ENCODE peak calls at places on chromosomes 2 and 18, in six cellular contexts. C, T, K, B, X and N are unnamed samples.

GRCh38 chr18:21548647-21549046 is 51.9 kb downstream of the ESCO1 start:
- DNase-seq in C (no peak), T (no peak), K (no peak), B (no peak), X (no peak), N (no peak)

GRCh38 chr2:48600204-48600813 is 17.3 kb upstream of the GTF2A1L start:
- DNase-seq in C (peak), T (peak), K (no peak), B (peak), X (no peak), N (peak)

GRCh38 chr2:191610749-191611148 is 67.2 kb upstream of the NABP1 start:
- DNase-seq in C (no peak), T (no peak), K (no peak), B (no peak), X (no peak), N (no peak)

GRCh38 chr2:145561152-145561551 is 1041.2 kb upstream of the ZEB2 start:
- DNase-seq in C (no peak), T (no peak), K (no peak), B (no peak), X (no peak), N (no peak)

GRCh38 chr2:176147790-176148496 is 3.4 kb upstream of the HOXD4 start:
- DNase-seq in C (no peak), T (no peak), K (no peak), B (no peak), X (no peak), N (no peak)

GRCh38 chr2:138035597-138036217 is 71.4 kb downstream of the HNMT start:
- DNase-seq in C (no peak), T (no peak), K (no peak), B (no peak), X (no peak), N (no peak)

GRCh38 chr18:55096261-55097026 is 137.2 kb upstream of the CCDC68 start:
- DNase-seq in C (peak), T (peak), K (peak), B (peak), X (no peak), N (peak)

GRCh38 chr2:189086710-189087109 is 92.9 kb downstream of the COL5A2 start:
- DNase-seq in C (no peak), T (peak), K (no peak), B (no peak), X (no peak), N (no peak)

GRCh38 chr2:108619916-108620620 is 85.8 kb downstream of the LIMS1 start:
- DNase-seq in C (no peak), T (no peak), K (no peak), B (no peak), X (no peak), N (no peak)

GRCh38 chr18:12305930-12306629 is 2.0 kb upstream of the TUBB6 start:
- DNase-seq in C (peak), T (peak), K (no peak), B (no peak), X (no peak), N (no peak)

GRCh38 chr18:805755-806110 is 6.3 kb downstream of the YES1 start:
- DNase-seq in C (peak), T (no peak), K (no peak), B (no peak), X (peak), N (no peak)
- TF ChIP-seq SMC3 in C (no peak), T (no peak), K (no peak), B (no peak), X (no peak), N (no peak)

GRCh38 chr18:5294113-5294617 is 1.4 kb downstream of the ZBTB14 start:
- DNase-seq in C (peak), T (peak), K (no peak), B (peak), X (no peak), N (no peak)
- TF ChIP-seq SMC3 in C (no peak), T (no peak), K (no peak), B (no peak), X (no peak), N (no peak)

DNA sequence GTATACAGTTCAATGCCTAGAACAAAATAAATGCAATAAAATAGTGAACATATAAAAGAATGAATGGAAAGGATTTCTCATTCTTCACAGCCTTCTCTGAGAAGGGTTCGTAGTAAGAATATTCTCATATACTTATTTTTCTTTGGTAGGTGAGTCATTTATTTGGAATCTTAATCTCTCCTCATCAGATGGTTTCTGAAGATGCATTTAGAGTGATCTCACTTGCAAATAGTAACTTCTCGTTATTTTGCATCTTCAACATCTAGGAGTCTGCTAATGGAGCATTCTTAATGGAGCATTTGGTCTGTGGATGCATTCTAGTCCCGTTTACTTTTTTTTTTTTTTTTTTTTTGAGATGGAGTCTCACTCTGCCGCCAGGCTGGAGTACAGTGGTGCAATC is 3.9 kb downstream of the UBXN4 start:
- DNase-seq in C (no peak), T (peak), K (no peak), B (no peak), X (no peak), N (no peak)
- TF ChIP-seq SMC3 in C (no peak), T (no peak), K (no peak), B (no peak), X (no peak), N (no peak)

DNA sequence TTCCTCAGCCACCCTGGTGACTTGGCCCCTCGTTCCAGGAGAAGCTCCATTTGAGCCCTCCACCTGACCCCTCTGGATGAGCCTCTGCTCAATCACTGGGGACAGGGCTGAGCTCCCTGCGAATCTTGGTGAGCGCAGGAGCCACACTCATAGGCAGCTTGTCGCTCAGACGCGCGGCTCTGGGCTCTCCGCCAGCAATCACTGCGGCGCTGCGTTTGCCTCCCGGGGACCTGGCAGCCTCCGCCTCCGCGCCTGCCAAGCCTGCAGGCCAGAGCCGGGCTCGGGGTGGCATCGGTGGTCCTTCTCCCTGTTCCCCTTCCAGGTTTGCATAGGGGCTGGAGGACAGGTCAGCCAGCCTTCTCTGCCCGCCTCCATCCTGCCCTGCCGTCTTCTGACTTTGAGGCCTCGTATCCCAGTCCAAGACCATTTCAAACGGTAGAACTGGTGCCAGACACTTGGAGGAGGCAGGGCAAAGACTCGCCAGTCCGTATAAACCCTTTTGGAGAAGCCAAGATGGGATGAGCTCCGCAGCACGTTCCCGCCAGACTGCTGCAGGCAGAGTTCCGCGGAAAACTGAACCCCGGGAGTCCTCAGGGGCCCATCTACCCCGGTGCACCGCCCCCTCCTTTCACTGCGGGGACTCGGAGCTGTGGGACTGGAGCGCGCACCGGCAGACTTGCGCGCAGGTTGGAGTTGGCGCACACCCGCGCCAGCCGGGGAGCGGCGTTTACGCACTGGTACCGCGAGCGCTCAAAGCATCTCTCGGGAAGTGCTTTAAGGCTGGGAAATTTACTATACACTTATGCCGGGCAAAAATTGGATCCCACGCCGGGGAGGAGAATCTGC is 1.0 kb upstream of the TACR1 start:
- DNase-seq in C (no peak), T (peak), K (peak), B (peak), X (no peak), N (no peak)
- TF ChIP-seq SMC3 in C (no peak), T (no peak), K (no peak), B (no peak), X (no peak), N (no peak)

DNA sequence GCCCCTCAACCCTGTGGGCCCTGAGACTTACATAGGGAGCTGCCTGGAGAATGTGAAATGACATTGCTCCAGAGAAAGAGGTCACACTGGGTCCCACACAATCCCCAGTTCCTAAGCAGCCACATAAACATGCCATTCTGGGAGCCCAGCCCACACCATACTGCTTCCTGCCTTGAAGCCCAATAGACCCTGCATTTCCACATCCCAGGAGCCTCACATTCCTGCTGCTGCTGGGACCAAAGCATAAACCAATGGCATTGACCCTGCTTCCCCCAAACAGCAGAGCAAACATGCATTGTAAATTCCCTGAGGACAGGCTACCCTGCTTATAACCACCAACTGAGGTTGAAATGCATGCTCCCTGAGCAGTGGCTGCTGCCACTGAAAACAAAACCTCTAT is 1117.6 kb upstream of the SLC39A10 start:
- DNase-seq in C (no peak), T (no peak), K (no peak), B (no peak), X (no peak), N (no peak)
- TF ChIP-seq SMC3 in C (no peak), T (no peak), K (no peak), B (no peak), X (no peak), N (no peak)

DNA sequence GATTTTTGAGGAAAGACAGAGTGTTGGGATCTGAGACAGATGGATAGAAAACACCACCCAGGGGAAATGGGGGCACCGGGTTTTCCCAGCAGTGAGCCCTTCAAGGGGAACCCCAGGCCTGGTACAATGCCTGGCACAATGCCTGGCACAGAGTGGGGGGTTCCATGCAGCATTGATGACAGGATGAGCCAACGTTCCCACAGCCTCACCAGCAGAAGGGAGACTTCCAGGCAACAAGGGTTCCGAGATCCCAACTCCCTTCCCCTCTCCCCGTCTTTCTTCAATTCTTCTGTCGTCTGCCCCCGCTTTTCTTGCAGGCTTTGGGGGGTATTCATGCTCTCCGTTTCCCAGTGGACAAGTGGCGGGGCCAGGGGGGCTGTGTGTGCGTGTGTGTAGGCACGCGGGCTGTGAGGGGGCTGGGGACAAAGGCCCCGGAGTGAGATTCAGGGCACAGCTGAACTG is 132.1 kb upstream of the HAAO start:
- DNase-seq in C (no peak), T (no peak), K (no peak), B (no peak), X (no peak), N (no peak)
- TF ChIP-seq SMC3 in C (no peak), T (no peak), K (no peak), B (no peak), X (no peak), N (no peak)

DNA sequence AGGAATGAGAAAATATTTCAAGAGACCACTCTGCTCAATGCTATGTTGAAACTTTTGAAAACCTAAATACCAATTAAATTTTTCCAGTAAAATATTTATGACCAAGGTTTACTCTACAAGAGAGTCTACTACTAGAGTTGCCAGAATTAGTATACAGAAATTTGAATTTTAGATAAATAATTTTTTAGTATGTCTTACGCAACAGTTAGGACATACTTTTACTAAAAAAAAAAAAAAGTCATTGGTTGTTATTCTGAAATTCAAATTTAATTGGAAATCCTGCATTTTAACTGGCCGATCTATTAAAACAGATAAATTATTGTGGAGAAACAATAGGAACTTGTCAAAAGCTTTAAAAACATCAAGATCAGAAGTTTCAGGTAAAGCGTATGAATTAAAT is 49.1 kb upstream of the TMEM200C start:
- DNase-seq in C (no peak), T (no peak), K (no peak), B (no peak), X (no peak), N (no peak)
- TF ChIP-seq SMC3 in C (no peak), T (no peak), K (no peak), B (no peak), X (no peak), N (no peak)